ENCODE peak calls at places on chromosomes 16 and 17, in seven cellular contexts. One of them, this sample, is unnamed.

GRCh38 chr16:1019934-1020305 is 38.4 kb downstream of the SOX8 start:
- DNase-seq in Right ventricle myocardium superior: peak
- DNase-seq in activated CD8-positive, alpha-beta memory T cell treated with anti-CD3 and anti-CD28 coated beads, Interleukin-2, amount 50 U/mL, for 48 hours: no peak
- DNase-seq in lower leg skin: no peak
- DNase-seq in activated B cell treated with CpG ODN at 0.5 μM for 24 hours: no peak
- DNase-seq in left ventricle myocardium inferior: peak
- DNase-seq in CD8-positive, alpha-beta memory T cell: no peak
- DNase-seq in this sample: no peak

GRCh38 chr17:40266882-40267281 is 20.8 kb upstream of the CDC6 start:
- DNase-seq in Right ventricle myocardium superior: no peak
- DNase-seq in activated CD8-positive, alpha-beta memory T cell treated with anti-CD3 and anti-CD28 coated beads, Interleukin-2, amount 50 U/mL, for 48 hours: no peak
- DNase-seq in lower leg skin: no peak
- DNase-seq in activated B cell treated with CpG ODN at 0.5 μM for 24 hours: no peak
- DNase-seq in left ventricle myocardium inferior: no peak
- DNase-seq in CD8-positive, alpha-beta memory T cell: no peak
- DNase-seq in this sample: no peak

GRCh38 chr17:144936-145670 is 7.7 kb downstream of the SCGB1C2 start:
- DNase-seq in Right ventricle myocardium superior: peak
- DNase-seq in activated CD8-positive, alpha-beta memory T cell treated with anti-CD3 and anti-CD28 coated beads, Interleukin-2, amount 50 U/mL, for 48 hours: peak
- DNase-seq in lower leg skin: peak
- DNase-seq in activated B cell treated with CpG ODN at 0.5 μM for 24 hours: peak
- DNase-seq in left ventricle myocardium inferior: peak
- DNase-seq in CD8-positive, alpha-beta memory T cell: no peak
- DNase-seq in this sample: peak

GRCh38 chr17:31434404-31435050 is 43.1 kb downstream of the RAB11FIP4 start:
- DNase-seq in Right ventricle myocardium superior: no peak
- DNase-seq in activated CD8-positive, alpha-beta memory T cell treated with anti-CD3 and anti-CD28 coated beads, Interleukin-2, amount 50 U/mL, for 48 hours: no peak
- DNase-seq in lower leg skin: no peak
- DNase-seq in activated B cell treated with CpG ODN at 0.5 μM for 24 hours: no peak
- DNase-seq in left ventricle myocardium inferior: no peak
- DNase-seq in CD8-positive, alpha-beta memory T cell: no peak
- DNase-seq in this sample: no peak

GRCh38 chr16:57115504-57116182 is 23.3 kb downstream of the CPNE2 start:
- DNase-seq in Right ventricle myocardium superior: peak
- DNase-seq in activated CD8-positive, alpha-beta memory T cell treated with anti-CD3 and anti-CD28 coated beads, Interleukin-2, amount 50 U/mL, for 48 hours: no peak
- DNase-seq in lower leg skin: no peak
- DNase-seq in activated B cell treated with CpG ODN at 0.5 μM for 24 hours: no peak
- DNase-seq in left ventricle myocardium inferior: peak
- DNase-seq in CD8-positive, alpha-beta memory T cell: no peak
- DNase-seq in this sample: no peak

GRCh38 chr16:64823676-64824075 is 298.2 kb downstream of the CDH11 start:
- DNase-seq in Right ventricle myocardium superior: no peak
- DNase-seq in activated CD8-positive, alpha-beta memory T cell treated with anti-CD3 and anti-CD28 coated beads, Interleukin-2, amount 50 U/mL, for 48 hours: no peak
- DNase-seq in lower leg skin: no peak
- DNase-seq in activated B cell treated with CpG ODN at 0.5 μM for 24 hours: no peak
- DNase-seq in left ventricle myocardium inferior: no peak
- DNase-seq in CD8-positive, alpha-beta memory T cell: no peak
- DNase-seq in this sample: no peak

GRCh38 chr17:44527954-44528353 is 24.7 kb upstream of the GPATCH8 start:
- DNase-seq in Right ventricle myocardium superior: no peak
- DNase-seq in activated CD8-positive, alpha-beta memory T cell treated with anti-CD3 and anti-CD28 coated beads, Interleukin-2, amount 50 U/mL, for 48 hours: no peak
- DNase-seq in lower leg skin: no peak
- DNase-seq in activated B cell treated with CpG ODN at 0.5 μM for 24 hours: no peak
- DNase-seq in left ventricle myocardium inferior: no peak
- DNase-seq in CD8-positive, alpha-beta memory T cell: no peak
- DNase-seq in this sample: no peak

GRCh38 chr17:10756604-10757003 is 26.8 kb upstream of the TMEM220 start:
- DNase-seq in Right ventricle myocardium superior: no peak
- DNase-seq in activated CD8-positive, alpha-beta memory T cell treated with anti-CD3 and anti-CD28 coated beads, Interleukin-2, amount 50 U/mL, for 48 hours: no peak
- DNase-seq in lower leg skin: peak
- DNase-seq in activated B cell treated with CpG ODN at 0.5 μM for 24 hours: no peak
- DNase-seq in left ventricle myocardium inferior: no peak
- DNase-seq in CD8-positive, alpha-beta memory T cell: no peak
- DNase-seq in this sample: no peak

GRCh38 chr16:85781685-85782370 is 17.5 kb downstream of the EMC8 start:
- DNase-seq in Right ventricle myocardium superior: peak
- DNase-seq in activated CD8-positive, alpha-beta memory T cell treated with anti-CD3 and anti-CD28 coated beads, Interleukin-2, amount 50 U/mL, for 48 hours: no peak
- DNase-seq in lower leg skin: no peak
- DNase-seq in activated B cell treated with CpG ODN at 0.5 μM for 24 hours: no peak
- DNase-seq in left ventricle myocardium inferior: peak
- DNase-seq in CD8-positive, alpha-beta memory T cell: no peak
- DNase-seq in this sample: peak

GRCh38 chr16:22138482-22138881 is 23.8 kb upstream of the SDR42E2 start:
- DNase-seq in Right ventricle myocardium superior: no peak
- DNase-seq in activated CD8-positive, alpha-beta memory T cell treated with anti-CD3 and anti-CD28 coated beads, Interleukin-2, amount 50 U/mL, for 48 hours: no peak
- DNase-seq in lower leg skin: no peak
- DNase-seq in activated B cell treated with CpG ODN at 0.5 μM for 24 hours: no peak
- DNase-seq in left ventricle myocardium inferior: no peak
- DNase-seq in CD8-positive, alpha-beta memory T cell: no peak
- DNase-seq in this sample: no peak

GRCh38 chr17:5661486-5662125 is 77.3 kb upstream of the NLRP1 start:
- DNase-seq in Right ventricle myocardium superior: no peak
- DNase-seq in activated CD8-positive, alpha-beta memory T cell treated with anti-CD3 and anti-CD28 coated beads, Interleukin-2, amount 50 U/mL, for 48 hours: no peak
- DNase-seq in lower leg skin: no peak
- DNase-seq in activated B cell treated with CpG ODN at 0.5 μM for 24 hours: no peak
- DNase-seq in left ventricle myocardium inferior: no peak
- DNase-seq in CD8-positive, alpha-beta memory T cell: no peak
- DNase-seq in this sample: no peak

GRCh38 chr16:65312795-65313194 is 190.9 kb upstream of the CDH11 start:
- DNase-seq in Right ventricle myocardium superior: no peak
- DNase-seq in activated CD8-positive, alpha-beta memory T cell treated with anti-CD3 and anti-CD28 coated beads, Interleukin-2, amount 50 U/mL, for 48 hours: no peak
- DNase-seq in lower leg skin: no peak
- DNase-seq in activated B cell treated with CpG ODN at 0.5 μM for 24 hours: no peak
- DNase-seq in left ventricle myocardium inferior: no peak
- DNase-seq in CD8-positive, alpha-beta memory T cell: no peak
- DNase-seq in this sample: no peak

GRCh38 chr16:9199751-9200150 is 108.3 kb downstream of the HAPSTR1 start:
- DNase-seq in Right ventricle myocardium superior: no peak
- DNase-seq in activated CD8-positive, alpha-beta memory T cell treated with anti-CD3 and anti-CD28 coated beads, Interleukin-2, amount 50 U/mL, for 48 hours: no peak
- DNase-seq in lower leg skin: no peak
- DNase-seq in activated B cell treated with CpG ODN at 0.5 μM for 24 hours: no peak
- DNase-seq in left ventricle myocardium inferior: no peak
- DNase-seq in CD8-positive, alpha-beta memory T cell: no peak
- DNase-seq in this sample: no peak

GRCh38 chr17:45895304-45895968 is 1.1 kb downstream of the MAPT start:
- DNase-seq in Right ventricle myocardium superior: no peak
- DNase-seq in activated CD8-positive, alpha-beta memory T cell treated with anti-CD3 and anti-CD28 coated beads, Interleukin-2, amount 50 U/mL, for 48 hours: no peak
- DNase-seq in lower leg skin: no peak
- DNase-seq in activated B cell treated with CpG ODN at 0.5 μM for 24 hours: peak
- DNase-seq in left ventricle myocardium inferior: peak
- DNase-seq in CD8-positive, alpha-beta memory T cell: peak
- DNase-seq in this sample: no peak

GRCh38 chr17:8935194-8935593 is 30.3 kb downstream of the PIK3R5 start:
- DNase-seq in Right ventricle myocardium superior: no peak
- DNase-seq in activated CD8-positive, alpha-beta memory T cell treated with anti-CD3 and anti-CD28 coated beads, Interleukin-2, amount 50 U/mL, for 48 hours: peak
- DNase-seq in lower leg skin: no peak
- DNase-seq in activated B cell treated with CpG ODN at 0.5 μM for 24 hours: no peak
- DNase-seq in left ventricle myocardium inferior: no peak
- DNase-seq in CD8-positive, alpha-beta memory T cell: peak
- DNase-seq in this sample: peak

GRCh38 chr16:71367243-71367976 is 8.9 kb downstream of the CALB2 start:
- DNase-seq in Right ventricle myocardium superior: no peak
- DNase-seq in activated CD8-positive, alpha-beta memory T cell treated with anti-CD3 and anti-CD28 coated beads, Interleukin-2, amount 50 U/mL, for 48 hours: peak
- DNase-seq in lower leg skin: no peak
- DNase-seq in activated B cell treated with CpG ODN at 0.5 μM for 24 hours: no peak
- DNase-seq in left ventricle myocardium inferior: no peak
- DNase-seq in CD8-positive, alpha-beta memory T cell: no peak
- DNase-seq in this sample: peak

GRCh38 chr17:56598471-56598870 is 5.0 kb downstream of the NOG start:
- DNase-seq in Right ventricle myocardium superior: no peak
- DNase-seq in activated CD8-positive, alpha-beta memory T cell treated with anti-CD3 and anti-CD28 coated beads, Interleukin-2, amount 50 U/mL, for 48 hours: no peak
- DNase-seq in lower leg skin: no peak
- DNase-seq in activated B cell treated with CpG ODN at 0.5 μM for 24 hours: no peak
- DNase-seq in left ventricle myocardium inferior: no peak
- DNase-seq in CD8-positive, alpha-beta memory T cell: no peak
- DNase-seq in this sample: no peak

GRCh38 chr17:14557482-14557881 is 256.6 kb downstream of the HS3ST3B1 start:
- DNase-seq in Right ventricle myocardium superior: no peak
- DNase-seq in activated CD8-positive, alpha-beta memory T cell treated with anti-CD3 and anti-CD28 coated beads, Interleukin-2, amount 50 U/mL, for 48 hours: no peak
- DNase-seq in lower leg skin: no peak
- DNase-seq in activated B cell treated with CpG ODN at 0.5 μM for 24 hours: no peak
- DNase-seq in left ventricle myocardium inferior: no peak
- DNase-seq in CD8-positive, alpha-beta memory T cell: no peak
- DNase-seq in this sample: no peak

GRCh38 chr16:86565181-86565631 is 1.4 kb upstream of the FOXC2 start:
- DNase-seq in Right ventricle myocardium superior: no peak
- DNase-seq in activated CD8-positive, alpha-beta memory T cell treated with anti-CD3 and anti-CD28 coated beads, Interleukin-2, amount 50 U/mL, for 48 hours: no peak
- DNase-seq in lower leg skin: no peak
- DNase-seq in activated B cell treated with CpG ODN at 0.5 μM for 24 hours: no peak
- DNase-seq in left ventricle myocardium inferior: no peak
- DNase-seq in CD8-positive, alpha-beta memory T cell: no peak
- DNase-seq in this sample: no peak

GRCh38 chr17:73316919-73317505 is 5.2 kb upstream of the CDC42EP4 start:
- DNase-seq in Right ventricle myocardium superior: no peak
- DNase-seq in activated CD8-positive, alpha-beta memory T cell treated with anti-CD3 and anti-CD28 coated beads, Interleukin-2, amount 50 U/mL, for 48 hours: no peak
- DNase-seq in lower leg skin: no peak
- DNase-seq in activated B cell treated with CpG ODN at 0.5 μM for 24 hours: peak
- DNase-seq in left ventricle myocardium inferior: no peak
- DNase-seq in CD8-positive, alpha-beta memory T cell: no peak
- DNase-seq in this sample: no peak

GRCh38 chr16:1659071-1659470 is 19.0 kb upstream of the JPT2 start:
- DNase-seq in Right ventricle myocardium superior: no peak
- DNase-seq in activated CD8-positive, alpha-beta memory T cell treated with anti-CD3 and anti-CD28 coated beads, Interleukin-2, amount 50 U/mL, for 48 hours: no peak
- DNase-seq in lower leg skin: no peak
- DNase-seq in activated B cell treated with CpG ODN at 0.5 μM for 24 hours: no peak
- DNase-seq in left ventricle myocardium inferior: no peak
- DNase-seq in CD8-positive, alpha-beta memory T cell: no peak
- DNase-seq in this sample: no peak

GRCh38 chr16:1080801-1081733 is 8.5 kb downstream of the SSTR5 start:
- DNase-seq in Right ventricle myocardium superior: no peak
- DNase-seq in activated CD8-positive, alpha-beta memory T cell treated with anti-CD3 and anti-CD28 coated beads, Interleukin-2, amount 50 U/mL, for 48 hours: no peak
- DNase-seq in lower leg skin: no peak
- DNase-seq in activated B cell treated with CpG ODN at 0.5 μM for 24 hours: no peak
- DNase-seq in left ventricle myocardium inferior: no peak
- DNase-seq in CD8-positive, alpha-beta memory T cell: no peak
- DNase-seq in this sample: no peak

GRCh38 chr17:15216481-15216880 is 48.6 kb downstream of the PMP22 start:
- DNase-seq in Right ventricle myocardium superior: no peak
- DNase-seq in activated CD8-positive, alpha-beta memory T cell treated with anti-CD3 and anti-CD28 coated beads, Interleukin-2, amount 50 U/mL, for 48 hours: no peak
- DNase-seq in lower leg skin: no peak
- DNase-seq in activated B cell treated with CpG ODN at 0.5 μM for 24 hours: no peak
- DNase-seq in left ventricle myocardium inferior: no peak
- DNase-seq in CD8-positive, alpha-beta memory T cell: no peak
- DNase-seq in this sample: no peak

GRCh38 chr17:76018340-76018680 is 8.8 kb downstream of the EVPL start:
- DNase-seq in Right ventricle myocardium superior: no peak
- DNase-seq in activated CD8-positive, alpha-beta memory T cell treated with anti-CD3 and anti-CD28 coated beads, Interleukin-2, amount 50 U/mL, for 48 hours: no peak
- DNase-seq in lower leg skin: no peak
- DNase-seq in activated B cell treated with CpG ODN at 0.5 μM for 24 hours: no peak
- DNase-seq in left ventricle myocardium inferior: no peak
- DNase-seq in CD8-positive, alpha-beta memory T cell: no peak
- DNase-seq in this sample: no peak

GRCh38 chr16:88747588-88748301 is 37.3 kb downstream of the PIEZO1 start:
- DNase-seq in Right ventricle myocardium superior: no peak
- DNase-seq in activated CD8-positive, alpha-beta memory T cell treated with anti-CD3 and anti-CD28 coated beads, Interleukin-2, amount 50 U/mL, for 48 hours: no peak
- DNase-seq in lower leg skin: no peak
- DNase-seq in activated B cell treated with CpG ODN at 0.5 μM for 24 hours: no peak
- DNase-seq in left ventricle myocardium inferior: no peak
- DNase-seq in CD8-positive, alpha-beta memory T cell: no peak
- DNase-seq in this sample: no peak

GRCh38 chr17:38735161-38735997 is 5.2 kb downstream of the CISD3 start:
- DNase-seq in Right ventricle myocardium superior: peak
- DNase-seq in activated CD8-positive, alpha-beta memory T cell treated with anti-CD3 and anti-CD28 coated beads, Interleukin-2, amount 50 U/mL, for 48 hours: peak
- DNase-seq in lower leg skin: no peak
- DNase-seq in activated B cell treated with CpG ODN at 0.5 μM for 24 hours: peak
- DNase-seq in left ventricle myocardium inferior: peak
- DNase-seq in CD8-positive, alpha-beta memory T cell: peak
- DNase-seq in this sample: peak

GRCh38 chr17:11948791-11949190 is 48.5 kb downstream of the ZNF18 start:
- DNase-seq in Right ventricle myocardium superior: no peak
- DNase-seq in activated CD8-positive, alpha-beta memory T cell treated with anti-CD3 and anti-CD28 coated beads, Interleukin-2, amount 50 U/mL, for 48 hours: no peak
- DNase-seq in lower leg skin: no peak
- DNase-seq in activated B cell treated with CpG ODN at 0.5 μM for 24 hours: no peak
- DNase-seq in left ventricle myocardium inferior: no peak
- DNase-seq in CD8-positive, alpha-beta memory T cell: no peak
- DNase-seq in this sample: no peak

This sample was measured in lower lobe of right lung.